ENCODE peak calls at places on chromosome 16, in seven cellular contexts. M, I, G, C, L, B and D are unnamed samples.

GRCh38 chr16:76574651-76575050 is 297.4 kb downstream of the CNTNAP4 start:
- DNase-seq in L (no peak), B (no peak), M (no peak), C (no peak), I (no peak), G (no peak), D (no peak)

GRCh38 chr16:77171750-77172635 is 19.0 kb upstream of the MON1B start:
- DNase-seq in C (peak), I (peak), B (no peak), M (peak), L (peak), G (peak), D (no peak)

GRCh38 chr16:89024546-89024945 is 47.5 kb upstream of the CBFA2T3 start:
- DNase-seq in L (no peak), B (no peak), G (no peak), M (no peak), I (no peak), C (no peak), D (no peak)

GRCh38 chr16:64102654-64103053 is 1019.2 kb downstream of the CDH11 start:
- DNase-seq in C (no peak), G (no peak), I (no peak), B (no peak), M (no peak), L (no peak), D (no peak)

GRCh38 chr16:47392114-47392513 is 68.7 kb downstream of the ITFG1 start:
- DNase-seq in C (no peak), I (no peak), L (no peak), M (no peak), G (no peak), B (no peak), D (no peak)

GRCh38 chr16:89277641-89278341 is 60.3 kb downstream of the ZNF778 start:
- DNase-seq in M (no peak), C (no peak), I (no peak), G (no peak), L (no peak), B (no peak), D (no peak)

GRCh38 chr16:64830653-64831052 is 291.2 kb downstream of the CDH11 start:
- DNase-seq in L (no peak), I (peak), B (no peak), M (no peak), G (no peak), C (peak), D (no peak)

GRCh38 chr16:12415072-12415471 is 388.6 kb downstream of the CPPED1 start:
- DNase-seq in G (no peak), C (no peak), B (no peak), L (no peak), I (no peak), M (no peak), D (no peak)

GRCh38 chr16:71567931-71568330 is 9.0 kb downstream of the TAT start:
- DNase-seq in I (no peak), M (no peak), G (no peak), C (no peak), L (no peak), B (no peak), D (no peak)

GRCh38 chr16:69921125-69921524 is 30.0 kb upstream of the CLEC18A start:
- DNase-seq in C (no peak), B (no peak), G (no peak), M (no peak), I (peak), L (no peak), D (no peak)

GRCh38 chr16:84332975-84333684 is 35.2 kb upstream of the ATP2C2 start:
- DNase-seq in B (no peak), G (no peak), I (no peak), L (no peak), M (no peak), C (no peak), D (no peak)

GRCh38 chr16:68401871-68402747 is 46.2 kb downstream of the SMPD3 start:
- DNase-seq in G (no peak), I (peak), L (peak), C (no peak), M (no peak), B (no peak), D (no peak)

GRCh38 chr16:14180431-14181059 is 109.4 kb downstream of the MRTFB start:
- DNase-seq in M (no peak), C (no peak), B (no peak), I (no peak), G (no peak), L (no peak), D (no peak)

GRCh38 chr16:8776193-8776592 is 21.2 kb downstream of the TMEM186 start:
- DNase-seq in L (no peak), M (no peak), C (no peak), B (no peak), G (no peak), I (no peak), D (no peak)

GRCh38 chr16:84243732-84244131 is 3.9 kb upstream of the KCNG4 start:
- DNase-seq in G (no peak), M (no peak), C (no peak), L (no peak), I (no peak), B (no peak), D (no peak)

GRCh38 chr16:11233727-11234376 is 22.2 kb downstream of the SOCS1 start:
- DNase-seq in G (no peak), L (no peak), M (no peak), C (no peak), B (no peak), I (no peak), D (peak)